ENCODE peak calls at places on chromosomes 12 and 14, in five cellular contexts. Q, C, E, V and U are unnamed samples.

GRCh38 chr14:64509036-64509435 is 4.5 kb downstream of the ZBTB1 start:
- DNase-seq in C (no peak), Q (peak; percentile 67), E (no peak), V (peak; percentile 89), U (no peak)

GRCh38 chr12:43832506-43833168 is 3.2 kb upstream of the TMEM117 start:
- DNase-seq in Q (no peak), E (no peak), C (no peak), V (no peak), U (no peak)

GRCh38 chr12:112546996-112547395 is 128.2 kb downstream of the PTPN11 start:
- DNase-seq in Q (no peak), E (no peak), C (no peak), V (no peak), U (no peak)

GRCh38 chr12:11209098-11209497 is 22.4 kb upstream of the TAS2R42 start:
- DNase-seq in V (peak; percentile 47), Q (peak; percentile 49), C (peak; percentile 38), E (no peak), U (no peak)

GRCh38 chr12:101670007-101670671 is 27.3 kb upstream of the CHPT1 start:
- DNase-seq in V (peak; percentile 48), Q (no peak), C (peak; percentile 8), E (peak; percentile 58), U (peak; percentile 58)

GRCh38 chr12:12439636-12440035 is 82.8 kb downstream of the BORCS5 start:
- DNase-seq in E (peak; percentile 91), C (no peak), Q (no peak), V (no peak), U (peak; percentile 41)

GRCh38 chr12:120110550-120111501 is 5.7 kb downstream of the RAB35 start:
- DNase-seq in Q (peak; percentile 72), E (no peak), C (no peak), V (peak; percentile 51), U (no peak)

GRCh38 chr14:61388173-61388975 is 67.0 kb downstream of the PRKCH start:
- DNase-seq in C (no peak), V (peak; percentile 8), Q (no peak), E (no peak), U (peak; percentile 15)

GRCh38 chr14:68695326-68695768 is 97.5 kb downstream of the ZFP36L1 start:
- DNase-seq in E (peak; percentile 100), V (no peak), Q (no peak), C (no peak), U (peak; percentile 98)

GRCh38 chr14:54253195-54253947 is 143.4 kb upstream of the CDKN3 start:
- DNase-seq in E (peak; percentile 89), V (peak; percentile 72), Q (no peak), C (no peak), U (peak; percentile 80)

GRCh38 chr14:65686761-65687160 is 274.2 kb downstream of the FUT8 start:
- DNase-seq in Q (no peak), C (no peak), E (peak; percentile 25), V (no peak), U (no peak)

GRCh38 chr14:95340201-95340697 is 20.5 kb upstream of the CLMN start:
- DNase-seq in V (no peak), C (no peak), E (no peak), Q (no peak), U (no peak)

GRCh38 chr14:45868863-45869262 is 615.9 kb upstream of the MIS18BP1 start:
- DNase-seq in E (no peak), C (no peak), V (no peak), Q (no peak), U (no peak)

DNA sequence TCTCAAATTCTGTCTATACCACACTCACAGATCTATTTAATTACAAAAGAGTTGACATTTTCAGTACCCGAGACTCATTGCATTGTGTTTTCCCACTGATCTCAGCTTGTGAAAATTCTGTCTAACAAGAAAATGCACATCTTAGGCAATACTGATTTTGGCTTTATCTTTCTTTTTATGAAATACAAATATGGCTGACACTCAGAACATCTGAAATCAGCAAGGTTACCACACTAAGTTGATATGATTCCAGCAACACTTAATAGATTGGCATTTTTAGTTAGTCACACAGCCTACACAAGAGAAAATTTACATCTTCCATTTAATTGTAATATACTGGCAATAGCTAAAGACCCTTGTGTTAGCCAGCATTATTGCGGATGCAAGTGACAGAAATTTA is 40.3 kb downstream of the PEX5 start:
- DNase-seq in E (no peak), C (no peak), V (no peak), Q (no peak), U (no peak)
- H2BK15ac ChIP-seq in E (no peak overlapping the region), C (no peak overlapping the region), V (no peak overlapping the region), Q (no peak overlapping the region), U (no peak overlapping the region)

GRCh38 chr14:73720636-73721035 is 6.5 kb upstream of the PNMA1 start:
- DNase-seq in V (no peak), Q (no peak), E (no peak), C (no peak), U (no peak)
- H2BK15ac ChIP-seq in V (no peak overlapping the region), Q (no peak overlapping the region), E (no peak overlapping the region), C (no peak overlapping the region), U (no peak overlapping the region)

GRCh38 chr14:76882646-76883045 is 56.4 kb downstream of the LRRC74A start:
- DNase-seq in E (no peak), Q (no peak), V (no peak), C (no peak), U (no peak)
- H2BK15ac ChIP-seq in E (no peak overlapping the region), Q (no peak overlapping the region), V (no peak overlapping the region), C (no peak overlapping the region), U (no peak overlapping the region)

GRCh38 chr14:75370416-75371205 is 57.2 kb upstream of the JDP2 start:
- DNase-seq in E (no peak), C (no peak), V (no peak), Q (no peak), U (no peak)

GRCh38 chr14:75372260-75372659 is 55.6 kb upstream of the JDP2 start:
- DNase-seq in Q (no peak), V (no peak), C (no peak), E (no peak), U (no peak)

GRCh38 chr14:75373133-75373532 is 54.7 kb upstream of the JDP2 start:
- DNase-seq in Q (no peak), E (no peak), C (no peak), V (no peak), U (no peak)

GRCh38 chr14:75369506-75369905 is 58.3 kb upstream of the JDP2 start:
- DNase-seq in E (no peak), V (no peak), Q (no peak), C (no peak), U (no peak)

GRCh38 chr14:75371297-75371696 is 56.5 kb upstream of the JDP2 start:
- DNase-seq in V (no peak), C (no peak), E (no peak), Q (no peak), U (no peak)
- H2BK15ac ChIP-seq in V (no peak overlapping the region), C (no peak overlapping the region), E (no peak overlapping the region), Q (no peak overlapping the region), U (no peak overlapping the region)

DNA sequence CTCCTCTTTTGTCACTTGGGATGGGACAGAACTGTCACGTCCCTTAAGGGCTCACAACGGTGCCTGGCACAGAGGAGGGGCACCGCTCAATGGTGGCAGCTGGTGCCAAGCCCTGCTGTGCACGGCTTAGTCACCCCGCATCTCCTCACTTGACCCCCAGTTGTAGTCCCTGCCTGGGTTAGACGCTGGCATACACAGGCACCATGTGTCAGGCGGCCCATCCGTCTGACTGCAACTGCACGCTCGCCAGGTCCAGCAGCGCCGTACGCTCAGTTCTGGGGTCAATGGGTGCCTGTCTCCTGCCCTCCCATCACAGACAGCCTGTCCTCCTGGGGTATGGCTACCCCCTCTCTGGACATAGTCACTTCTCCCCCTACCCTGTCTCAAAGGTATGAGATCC is 1.6 kb upstream of the PACS2 start:
- DNase-seq in E (no peak), V (no peak), Q (peak; percentile 25), C (no peak), U (no peak)
- H2BK15ac ChIP-seq in E (no peak overlapping the region), V (no peak overlapping the region), Q (no peak overlapping the region), C (no peak overlapping the region), U (no peak overlapping the region)

DNA sequence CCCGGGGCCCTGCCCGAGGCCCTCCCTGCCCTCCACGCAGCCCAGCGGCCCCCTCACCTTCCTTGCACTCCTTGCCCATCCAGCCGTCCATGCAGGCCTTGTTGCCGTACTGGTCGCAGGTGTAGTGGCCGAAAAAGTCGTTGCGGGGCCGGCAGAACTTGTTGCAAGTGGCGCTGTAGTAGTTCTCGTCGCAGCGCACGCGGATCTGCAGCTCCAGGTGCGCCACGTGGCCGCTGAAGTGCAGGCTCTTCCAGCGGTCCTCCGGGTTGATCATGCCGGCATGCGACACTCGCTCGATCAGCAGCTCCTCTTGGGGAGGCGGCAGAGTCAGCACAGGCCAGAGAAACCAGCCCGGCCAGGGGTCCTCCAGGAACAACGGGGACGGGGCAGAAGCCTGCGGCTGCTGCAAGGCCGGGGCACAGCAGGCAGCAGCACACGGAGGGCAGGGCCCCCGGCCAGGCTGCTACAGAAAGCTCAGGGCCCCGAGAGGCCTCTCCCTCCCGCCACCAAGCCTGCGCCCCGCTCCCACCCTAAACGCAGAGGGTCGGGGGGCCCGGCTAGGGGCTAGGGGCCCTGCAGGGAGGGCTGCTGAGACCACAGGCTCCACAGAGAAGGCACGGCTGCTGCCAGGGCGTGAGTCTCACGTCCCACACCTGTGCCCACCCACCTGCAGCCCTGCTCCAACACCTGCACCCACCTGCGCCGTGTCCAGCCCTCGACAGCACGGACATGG is 12.7 kb downstream of the JAG2 start:
- DNase-seq in C (no peak), V (no peak), Q (no peak), E (no peak), U (no peak)
- H2BK15ac ChIP-seq in C (peak overlapping the region; percentile 39), V (no peak overlapping the region), Q (no peak overlapping the region), E (no peak overlapping the region), U (no peak overlapping the region)